ENCODE peak calls at places on chromosomes 3 and 15, in five cellular contexts. One of them, this sample, is unnamed.

GRCh38 chr15:37995461-37996347 is 61.3 kb downstream of the TMCO5A start:
- DNase-seq in aorta: no peak
- DNase-seq in NCI-H748 treated with DMSO at 0.1 percent for 48 hours: no peak
- DNase-seq in progenitor cell of endocrine pancreas: no peak
- DNase-seq in GM12891: no peak
- DNase-seq in this sample: peak

GRCh38 chr3:174483254-174483653 is 375.9 kb upstream of the NAALADL2 start:
- DNase-seq in aorta: no peak
- DNase-seq in NCI-H748 treated with DMSO at 0.1 percent for 48 hours: no peak
- DNase-seq in progenitor cell of endocrine pancreas: no peak
- DNase-seq in GM12891: no peak
- DNase-seq in this sample: no peak

GRCh38 chr3:37967252-37967881 is 23.2 kb upstream of the VILL start:
- DNase-seq in aorta: peak
- DNase-seq in NCI-H748 treated with DMSO at 0.1 percent for 48 hours: peak
- DNase-seq in progenitor cell of endocrine pancreas: peak
- DNase-seq in GM12891: peak
- DNase-seq in this sample: peak

GRCh38 chr3:160081958-160082533 is 93.4 kb downstream of the IL12A start:
- DNase-seq in aorta: no peak
- DNase-seq in NCI-H748 treated with DMSO at 0.1 percent for 48 hours: no peak
- DNase-seq in progenitor cell of endocrine pancreas: no peak
- DNase-seq in GM12891: no peak
- DNase-seq in this sample: no peak

GRCh38 chr3:81218023-81218422 is 543.4 kb downstream of the GBE1 start:
- DNase-seq in aorta: no peak
- DNase-seq in NCI-H748 treated with DMSO at 0.1 percent for 48 hours: peak
- DNase-seq in progenitor cell of endocrine pancreas: no peak
- DNase-seq in GM12891: no peak
- DNase-seq in this sample: peak

GRCh38 chr3:56931816-56932215 is 128.6 kb upstream of the SPATA12 start:
- DNase-seq in aorta: no peak
- DNase-seq in NCI-H748 treated with DMSO at 0.1 percent for 48 hours: no peak
- DNase-seq in progenitor cell of endocrine pancreas: no peak
- DNase-seq in GM12891: no peak
- DNase-seq in this sample: no peak

GRCh38 chr15:38378162-38378560 is 75.8 kb upstream of the FAM98B start:
- DNase-seq in aorta: peak
- DNase-seq in NCI-H748 treated with DMSO at 0.1 percent for 48 hours: no peak
- DNase-seq in progenitor cell of endocrine pancreas: no peak
- DNase-seq in GM12891: no peak
- DNase-seq in this sample: no peak

GRCh38 chr3:10942806-10943205 is 49.7 kb upstream of the SLC6A1 start:
- DNase-seq in aorta: no peak
- DNase-seq in NCI-H748 treated with DMSO at 0.1 percent for 48 hours: no peak
- DNase-seq in progenitor cell of endocrine pancreas: no peak
- DNase-seq in GM12891: no peak
- DNase-seq in this sample: no peak